ENCODE peak calls at places on chromosomes 2 and 18, in five cellular contexts. H, S, T, L and I are unnamed samples. For H3K36me3 and H4K20me1, the result is how much of the 10 kb centered on the place peaks cover.

GRCh38 chr2:172922294-172922693 is 153.4 kb upstream of the MAP3K20 start:
- DNase-seq in H (no peak), S (no peak), T (no peak), L (peak), I (no peak)

GRCh38 chr2:177680866-177681358 is 288.3 kb downstream of the AGPS start:
- DNase-seq in H (no peak), S (no peak), T (no peak), L (no peak), I (no peak)

GRCh38 chr2:122988395-122989221 is 1036.5 kb upstream of the CNTNAP5 start:
- DNase-seq in H (no peak), S (no peak), T (no peak), L (no peak), I (no peak)

GRCh38 chr18:45896991-45897390 is 70.1 kb downstream of the EPG5 start:
- DNase-seq in H (no peak), S (no peak), T (peak), L (no peak), I (no peak)

GRCh38 chr2:145028055-145028630 is 508.2 kb upstream of the ZEB2 start:
- DNase-seq in H (no peak), S (no peak), T (no peak), L (no peak), I (no peak)

GRCh38 chr2:120398961-120399888 is 53.3 kb downstream of the INHBB start:
- DNase-seq in H (no peak), S (no peak), T (peak), L (peak), I (no peak)

GRCh38 chr18:49561377-49562193 is at the start of gene LIPG:
- DNase-seq in H (peak), S (peak), T (peak), L (peak), I (peak)

GRCh38 chr18:154151-154550 is 4.2 kb upstream of the USP14 start:
- DNase-seq in H (peak), S (peak), T (no peak), L (no peak), I (no peak)

GRCh38 chr2:102788880-102789250 is 27.0 kb downstream of the TMEM182 start:
- DNase-seq in H (no peak), S (no peak), T (no peak), L (no peak), I (no peak)

GRCh38 chr2:107107351-107107750 is 221.4 kb upstream of the ST6GAL2 start:
- DNase-seq in H (no peak), S (no peak), T (no peak), L (no peak), I (no peak)

GRCh38 chr2:30425326-30425725 is 21.7 kb upstream of the LCLAT1 start:
- DNase-seq in H (no peak), S (peak), T (no peak), L (no peak), I (no peak)

GRCh38 chr2:64787698-64788097 is 134.0 kb upstream of the SERTAD2 start:
- DNase-seq in H (peak), S (peak), T (no peak), L (no peak), I (no peak)

DNA sequence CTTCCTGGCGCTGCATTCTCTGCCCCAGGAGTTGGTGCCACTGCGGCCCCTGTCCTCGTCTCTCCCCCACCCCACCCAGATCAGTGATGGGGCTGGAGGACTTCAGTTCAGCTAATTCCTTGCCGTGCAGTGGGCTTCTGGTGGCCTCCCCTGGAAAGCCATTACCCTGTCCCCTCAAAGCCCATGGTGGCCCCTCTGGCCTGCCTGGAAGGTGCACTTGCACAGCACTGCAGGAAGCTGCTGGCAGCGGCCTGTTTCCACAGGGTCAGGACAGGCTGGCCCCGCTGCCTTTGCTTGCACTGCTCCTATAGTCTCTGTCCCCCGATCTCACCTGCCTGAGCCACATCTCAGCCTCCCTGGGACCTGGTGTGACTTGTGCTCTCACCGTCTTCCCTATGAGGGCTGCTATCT is 105.1 kb downstream of the USP40 start:
- DNase-seq in H (no peak), S (no peak), T (no peak), L (no peak), I (no peak)
- H3K36me3 ChIP-seq in H (under half), S (under half), T (under half), L (under half), I (under half)

GRCh38 chr2:98464772-98465310 is 20.2 kb downstream of the INPP4A start:
- DNase-seq in H (no peak), S (no peak), T (no peak), L (no peak), I (no peak)
- H4K20me1 ChIP-seq in H (under half), S (under half), T (under half), L (under half), I (under half)

DNA sequence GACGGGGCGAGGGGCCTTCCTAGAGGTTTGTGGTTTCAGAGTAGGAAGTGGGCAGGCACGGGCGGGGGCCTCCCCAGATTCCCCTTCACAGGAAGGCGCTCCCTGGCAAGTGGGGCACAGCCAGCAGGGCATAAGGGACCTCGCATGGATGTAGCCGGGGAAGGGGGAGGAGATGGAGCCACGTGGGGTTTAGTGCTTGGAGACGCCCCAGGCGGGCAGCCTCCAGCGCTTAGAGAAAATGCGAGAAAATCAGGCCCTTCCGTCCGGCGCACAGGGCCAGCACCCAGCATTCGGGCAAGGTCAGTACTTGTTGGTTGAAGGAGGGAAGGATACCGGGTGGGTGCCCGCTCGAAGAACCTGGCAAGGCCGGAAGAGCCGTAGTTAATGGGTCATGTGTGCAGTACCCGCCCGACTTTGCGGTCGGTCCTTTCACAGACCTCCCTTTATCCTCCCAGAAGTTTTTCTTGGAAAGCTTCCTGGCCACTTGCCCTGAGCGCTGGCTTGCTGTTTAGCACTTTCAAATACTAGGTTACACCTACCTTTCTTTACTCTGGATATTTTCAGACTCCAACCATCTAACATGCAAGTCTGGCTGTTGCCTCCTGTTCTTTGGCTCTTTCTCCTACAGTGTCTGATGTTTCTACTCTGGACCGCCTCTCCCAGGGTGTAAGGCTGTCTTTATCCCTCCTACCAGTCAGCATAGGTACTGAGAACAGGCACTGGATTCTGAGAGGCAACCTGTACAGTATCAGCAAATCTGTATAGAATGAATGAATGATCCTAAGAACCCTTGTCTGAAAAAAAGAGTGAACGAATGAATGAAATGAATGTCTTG is 78.1 kb downstream of the CIB4 start:
- DNase-seq in H (peak), S (peak), T (no peak), L (peak), I (no peak)
- TF ChIP-seq EZH2 in H (peak), S (peak), T (peak), L (no peak), I (peak)

DNA sequence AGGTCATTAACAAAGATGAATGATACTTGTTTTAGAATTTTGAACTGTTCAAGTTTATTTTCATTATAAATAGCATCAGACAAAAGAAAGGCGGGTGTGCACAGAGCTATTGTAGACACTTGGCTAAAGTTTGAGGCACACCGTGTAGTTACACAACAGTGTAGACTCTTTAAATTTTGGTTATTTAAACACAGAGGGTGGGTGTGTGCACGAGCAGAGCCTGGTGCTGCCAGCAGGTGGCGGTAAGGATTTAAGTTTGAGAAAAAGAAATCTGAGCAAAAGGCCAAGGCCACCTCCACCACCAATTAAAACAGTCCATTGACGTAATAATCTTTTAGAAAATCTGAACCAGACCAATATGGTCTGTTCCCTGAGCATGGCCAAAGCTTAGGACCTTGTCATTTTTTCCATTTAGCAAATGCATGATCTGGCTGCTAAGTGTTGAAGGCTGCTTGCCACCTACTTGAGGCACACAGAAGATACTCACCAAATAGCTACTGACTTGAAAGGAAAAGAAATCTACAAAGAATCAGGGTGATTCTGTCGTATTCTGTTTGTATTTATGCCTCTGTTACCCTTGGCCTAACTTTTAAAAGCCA is 14.3 kb downstream of the COPS7B start:
- DNase-seq in H (peak), S (peak), T (peak), L (no peak), I (no peak)
- H3K36me3 ChIP-seq in H (under half), S (under half), T (under half), L (under half), I (under half)

GRCh38 chr18:9925369-9925768 is 11.6 kb downstream of the VAPA start:
- DNase-seq in H (peak), S (peak), T (no peak), L (no peak), I (no peak)

GRCh38 chr18:9924371-9924943 is 10.6 kb downstream of the VAPA start:
- DNase-seq in H (no peak), S (no peak), T (no peak), L (no peak), I (no peak)

GRCh38 chr18:9926223-9926894 is 12.5 kb downstream of the VAPA start:
- DNase-seq in H (no peak), S (no peak), T (no peak), L (no peak), I (no peak)

GRCh38 chr18:9926977-9927376 is 13.2 kb downstream of the VAPA start:
- DNase-seq in H (no peak), S (no peak), T (no peak), L (no peak), I (no peak)

DNA sequence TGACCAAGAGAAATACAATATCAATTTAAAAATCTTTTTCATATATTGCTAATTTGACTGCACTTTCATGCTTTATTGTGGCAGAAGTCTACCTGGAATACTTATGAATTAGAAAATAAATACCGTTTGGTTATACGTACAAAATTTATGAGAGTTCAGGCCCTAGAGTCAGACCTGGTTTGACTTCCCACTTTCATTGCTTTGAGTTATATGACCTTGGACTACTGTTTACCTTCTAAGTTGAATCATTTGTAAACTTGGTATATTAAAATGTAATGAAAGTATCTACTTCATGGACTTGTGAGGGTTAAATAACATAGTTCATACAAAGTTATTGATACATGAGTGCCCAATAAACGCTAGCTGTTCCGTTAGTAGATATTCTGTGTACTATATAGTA is 12.0 kb downstream of the VAPA start:
- DNase-seq in H (no peak), S (no peak), T (no peak), L (no peak), I (no peak)
- H4K20me1 ChIP-seq in H (under half), S (half or more), T (half or more), L (half or more), I (under half)

GRCh38 chr18:79613186-79613931 is 66.2 kb upstream of the CTDP1 start:
- DNase-seq in H (no peak), S (no peak), T (no peak), L (no peak), I (no peak)
- TF ChIP-seq EZH2 in H (no peak), S (no peak), T (no peak), L (no peak), I (no peak)